ENCODE peak calls at places on chromosome 22, in six cellular contexts. O is NCI-H774; F is brain microvascular endothelial cell; K is dermis microvascular lymphatic vessel endothelial cell; B is stimulated activated CD4-positive, alpha-beta T cell treated with anti-CD3 and anti-CD28 coated beads, Interleukin-4, amount 100 ng/mL, for 48 hours; Y is upper lobe of left lung. U is an unnamed sample.

GRCh38 chr22:19691007-19691720 is 23.1 kb upstream of the SEPTIN5 start:
- DNase-seq in O (no peak), F (no peak), K (no peak), B (no peak), Y (no peak), U (no peak)

GRCh38 chr22:39384750-39385480 is 14.7 kb upstream of the TAB1 start:
- DNase-seq in O (no peak), F (peak), K (no peak), B (no peak), Y (no peak), U (no peak)

GRCh38 chr22:20238567-20239062 is 29.5 kb downstream of the RTN4R start:
- DNase-seq in O (peak), F (no peak), K (no peak), B (peak), Y (peak), U (peak)

GRCh38 chr22:49345896-49346295 is 481.8 kb downstream of the BRD1 start:
- DNase-seq in O (no peak), F (no peak), K (no peak), B (no peak), Y (no peak), U (no peak)

GRCh38 chr22:19143967-19144400 is 467 bp downstream of the ESS2 start:
- DNase-seq in O (no peak), F (no peak), K (no peak), B (peak), Y (no peak), U (no peak)

GRCh38 chr22:42604403-42604802 is 10.3 kb downstream of the POLDIP3 start:
- DNase-seq in O (no peak), F (peak), K (no peak), B (no peak), Y (no peak), U (no peak)

GRCh38 chr22:48968201-48968959 is 859.3 kb downstream of the BRD1 start:
- DNase-seq in O (no peak), F (no peak), K (no peak), B (peak), Y (peak), U (no peak)

GRCh38 chr22:48675141-48675827 is 1152.4 kb downstream of the BRD1 start:
- DNase-seq in O (no peak), F (no peak), K (no peak), B (no peak), Y (no peak), U (no peak)

GRCh38 chr22:38169116-38169515 is 12.5 kb downstream of the PLA2G6 start:
- DNase-seq in O (no peak), F (no peak), K (no peak), B (no peak), Y (no peak), U (no peak)

GRCh38 chr22:39013923-39014722 is at the start of gene APOBEC3C:
- DNase-seq in O (no peak), F (peak), K (no peak), B (peak), Y (peak), U (no peak)

GRCh38 chr22:36764060-36764459 is 11.9 kb downstream of the IFT27 start:
- DNase-seq in O (no peak), F (no peak), K (no peak), B (no peak), Y (peak), U (no peak)

GRCh38 chr22:38754247-38755154 is 1.3 kb downstream of the SUN2 start:
- DNase-seq in O (no peak), F (no peak), K (peak), B (no peak), Y (peak), U (no peak)

GRCh38 chr22:28019360-28019759 is 100.3 kb upstream of the PITPNB start:
- DNase-seq in O (no peak), F (no peak), K (no peak), B (no peak), Y (peak), U (no peak)

GRCh38 chr22:39446239-39446721 is 10.5 kb upstream of the MGAT3 start:
- DNase-seq in O (no peak), F (no peak), K (no peak), B (no peak), Y (no peak), U (no peak)

GRCh38 chr22:36147196-36147788 is 13.3 kb downstream of the APOL3 start:
- DNase-seq in O (no peak), F (no peak), K (no peak), B (no peak), Y (no peak), U (no peak)

GRCh38 chr22:36226189-36226588 is 13.1 kb downstream of the APOL2 start:
- DNase-seq in O (no peak), F (no peak), K (no peak), B (no peak), Y (no peak), U (no peak)

GRCh38 chr22:33450756-33451155 is 392.6 kb upstream of the SYN3 start:
- DNase-seq in O (no peak), F (no peak), K (no peak), B (no peak), Y (no peak), U (no peak)

GRCh38 chr22:31610611-31611010 is 51.4 kb downstream of the PISD start:
- DNase-seq in O (no peak), F (no peak), K (no peak), B (no peak), Y (no peak), U (no peak)

GRCh38 chr22:43897751-43898261 is 6.0 kb upstream of the PNPLA5 start:
- DNase-seq in O (no peak), F (peak), K (no peak), B (peak), Y (no peak), U (no peak)

GRCh38 chr22:48758021-48758561 is 1069.6 kb downstream of the BRD1 start:
- DNase-seq in O (no peak), F (no peak), K (no peak), B (no peak), Y (peak), U (no peak)